ENCODE peak calls at places on chromosomes 12 and 14, in six cellular contexts. One of them, this sample, is unnamed.

GRCh38 chr12:3252416-3252815 is 175.2 kb downstream of the TSPAN9 start:
- DNase-seq in HepG2: no peak
- DNase-seq in A549: no peak
- DNase-seq in endothelial cell of umbilical vein: no peak
- DNase-seq in GM12878: no peak
- DNase-seq in K562: no peak
- DNase-seq in this sample: no peak

GRCh38 chr12:88782357-88782756 is 202.1 kb upstream of the KITLG start:
- DNase-seq in A549: no peak
- DNase-seq in endothelial cell of umbilical vein: peak; percentile 21
- DNase-seq in GM12878: no peak
- DNase-seq in HepG2: no peak
- DNase-seq in K562: no peak
- DNase-seq in this sample: no peak

GRCh38 chr14:102363182-102363952 is 626 bp downstream of the TECPR2 start:
- DNase-seq in A549: peak; percentile 23
- DNase-seq in endothelial cell of umbilical vein: peak; percentile 56
- DNase-seq in HepG2: no peak
- DNase-seq in K562: peak; percentile 58
- DNase-seq in GM12878: no peak
- DNase-seq in this sample: peak; percentile 44

GRCh38 chr14:102320033-102320660 is 601 bp downstream of the ZNF839 start:
- DNase-seq in endothelial cell of umbilical vein: peak; percentile 57
- DNase-seq in A549: peak; percentile 36
- DNase-seq in GM12878: no peak
- DNase-seq in HepG2: no peak
- DNase-seq in K562: peak; percentile 63
- DNase-seq in this sample: peak; percentile 57

GRCh38 chr12:63989301-63989845 is 144.9 kb downstream of the SRGAP1 start:
- DNase-seq in HepG2: peak; percentile 55
- DNase-seq in GM12878: no peak
- DNase-seq in endothelial cell of umbilical vein: peak; percentile 47
- DNase-seq in A549: no peak
- DNase-seq in K562: no peak
- DNase-seq in this sample: no peak

GRCh38 chr12:2374092-2374740 is 321.4 kb downstream of the CACNA1C start:
- DNase-seq in K562: no peak
- DNase-seq in GM12878: no peak
- DNase-seq in A549: no peak
- DNase-seq in HepG2: no peak
- DNase-seq in endothelial cell of umbilical vein: no peak
- DNase-seq in this sample: no peak

GRCh38 chr14:83887871-83888270 is 1642.1 kb upstream of the FLRT2 start:
- DNase-seq in A549: no peak
- DNase-seq in HepG2: no peak
- DNase-seq in K562: no peak
- DNase-seq in GM12878: no peak
- DNase-seq in endothelial cell of umbilical vein: no peak
- DNase-seq in this sample: no peak

GRCh38 chr12:112375105-112375504 is 7.1 kb downstream of the HECTD4 start:
- DNase-seq in GM12878: no peak
- DNase-seq in K562: no peak
- DNase-seq in A549: no peak
- DNase-seq in HepG2: peak; percentile 21
- DNase-seq in endothelial cell of umbilical vein: no peak
- DNase-seq in this sample: no peak

GRCh38 chr12:124709722-124710656 is 142.6 kb upstream of the NCOR2 start:
- DNase-seq in endothelial cell of umbilical vein: no peak
- DNase-seq in HepG2: no peak
- DNase-seq in A549: no peak
- DNase-seq in GM12878: no peak
- DNase-seq in K562: no peak
- DNase-seq in this sample: no peak

GRCh38 chr12:124704619-124705018 is 137.2 kb upstream of the NCOR2 start:
- DNase-seq in A549: no peak
- DNase-seq in GM12878: no peak
- DNase-seq in endothelial cell of umbilical vein: no peak
- DNase-seq in K562: no peak
- DNase-seq in HepG2: no peak
- DNase-seq in this sample: no peak

GRCh38 chr12:124702736-124703135 is 135.3 kb upstream of the NCOR2 start:
- DNase-seq in K562: no peak
- DNase-seq in A549: no peak
- DNase-seq in endothelial cell of umbilical vein: no peak
- DNase-seq in HepG2: no peak
- DNase-seq in GM12878: no peak
- DNase-seq in this sample: no peak

GRCh38 chr12:124703852-124704251 is 136.4 kb upstream of the NCOR2 start:
- DNase-seq in endothelial cell of umbilical vein: no peak
- DNase-seq in GM12878: no peak
- DNase-seq in HepG2: peak; percentile 67
- DNase-seq in K562: no peak
- DNase-seq in A549: no peak
- DNase-seq in this sample: peak; percentile 75

DNA sequence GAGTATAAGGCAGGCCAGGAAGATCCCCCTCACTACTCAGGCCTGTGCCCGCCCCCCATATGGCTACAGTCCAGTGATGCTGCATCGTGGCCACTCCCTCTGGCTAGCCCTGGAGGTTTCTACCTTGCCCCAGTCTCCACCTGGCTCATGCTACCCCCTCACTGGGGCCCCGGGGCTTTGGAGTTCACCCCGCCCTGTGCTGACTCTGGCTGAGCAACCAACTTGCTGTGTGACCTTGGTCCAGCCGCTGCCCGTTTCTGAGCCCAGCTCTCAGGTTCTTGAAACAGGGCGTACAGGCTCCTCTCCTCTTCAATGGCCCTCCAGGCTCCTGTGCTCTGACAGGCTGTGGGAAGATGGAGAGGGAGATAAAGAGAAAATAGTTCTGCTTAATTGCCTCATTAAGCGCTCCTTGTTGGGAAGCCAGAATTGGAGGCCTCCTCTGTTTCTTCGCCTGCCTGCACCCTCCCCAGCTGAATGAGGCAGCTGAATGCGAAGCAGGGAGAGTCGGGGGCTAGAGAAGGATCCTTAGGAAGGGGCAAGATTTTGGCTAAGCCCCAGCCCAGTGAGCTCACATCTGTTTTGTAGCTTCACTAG is 138.2 kb upstream of the NCOR2 start:
- DNase-seq in endothelial cell of umbilical vein: no peak
- DNase-seq in HepG2: no peak
- DNase-seq in K562: no peak
- DNase-seq in A549: no peak
- DNase-seq in GM12878: no peak
- DNase-seq in this sample: no peak
- TF ChIP-seq POLR2A in endothelial cell of umbilical vein: no peak
- TF ChIP-seq POLR2A in HepG2: no peak
- TF ChIP-seq POLR2A in K562: no peak
- TF ChIP-seq POLR2A in A549: no peak
- TF ChIP-seq POLR2A in GM12878: no peak
- TF ChIP-seq POLR2A in this sample: no peak

DNA sequence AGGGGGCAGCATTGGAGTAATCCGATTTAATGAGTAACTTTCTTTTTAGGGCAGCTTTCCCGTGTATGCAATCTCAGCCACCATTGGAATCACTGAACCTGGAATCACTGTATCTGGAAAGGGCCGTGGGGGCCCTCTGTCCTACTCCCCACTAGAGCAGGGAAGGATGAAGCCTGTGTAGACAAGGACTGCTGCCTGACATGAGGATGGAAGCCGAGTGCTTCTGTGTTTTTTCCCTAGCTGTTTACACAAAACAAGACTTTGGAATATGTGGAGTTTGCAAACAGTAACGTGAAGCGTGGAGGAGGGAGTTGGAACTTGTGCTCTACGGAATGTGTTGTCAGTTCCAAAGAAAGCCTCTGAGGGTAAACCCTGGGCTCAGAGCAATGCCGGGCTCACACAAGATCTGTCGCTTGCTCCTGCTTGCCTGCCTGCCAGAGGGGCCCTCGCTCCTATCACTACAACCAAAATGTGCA is 32.4 kb upstream of the HDAC7 start:
- DNase-seq in K562: no peak
- DNase-seq in HepG2: peak; percentile 72
- DNase-seq in A549: no peak
- DNase-seq in GM12878: no peak
- DNase-seq in endothelial cell of umbilical vein: no peak
- DNase-seq in this sample: no peak
- TF ChIP-seq MYC in K562: no peak
- TF ChIP-seq MYC in HepG2: peak; percentile 34
- TF ChIP-seq MYC in A549: no peak
- TF ChIP-seq MYC in GM12878: no peak
- TF ChIP-seq MYC in endothelial cell of umbilical vein: no peak
- TF ChIP-seq MYC in this sample: no peak

GRCh38 chr14:23362200-23362599 is 2.8 kb downstream of the EFS start:
- DNase-seq in endothelial cell of umbilical vein: no peak
- DNase-seq in K562: no peak
- DNase-seq in A549: no peak
- DNase-seq in HepG2: peak; percentile 36
- DNase-seq in GM12878: no peak
- DNase-seq in this sample: peak; percentile 16

GRCh38 chr14:23365353-23366162 is 586 bp upstream of the EFS start:
- DNase-seq in HepG2: no peak
- DNase-seq in endothelial cell of umbilical vein: no peak
- DNase-seq in A549: no peak
- DNase-seq in K562: peak; percentile 12
- DNase-seq in GM12878: no peak
- DNase-seq in this sample: no peak

GRCh38 chr14:23366163-23366921 is 1.4 kb upstream of the EFS start:
- DNase-seq in HepG2: no peak
- DNase-seq in K562: peak; percentile 39
- DNase-seq in endothelial cell of umbilical vein: no peak
- DNase-seq in GM12878: no peak
- DNase-seq in A549: no peak
- DNase-seq in this sample: no peak

GRCh38 chr14:23364604-23365352 is at the start of gene EFS:
- DNase-seq in K562: no peak
- DNase-seq in GM12878: no peak
- DNase-seq in A549: no peak
- DNase-seq in HepG2: no peak
- DNase-seq in endothelial cell of umbilical vein: no peak
- DNase-seq in this sample: no peak

GRCh38 chr14:23364164-23364571 is 804 bp downstream of the EFS start:
- DNase-seq in K562: peak; percentile 16
- DNase-seq in endothelial cell of umbilical vein: no peak
- DNase-seq in HepG2: no peak
- DNase-seq in GM12878: no peak
- DNase-seq in A549: no peak
- DNase-seq in this sample: no peak
- H3K4me3 ChIP-seq in K562: no peak overlapping the region
- H3K4me3 ChIP-seq in endothelial cell of umbilical vein: no peak overlapping the region
- H3K4me3 ChIP-seq in HepG2: no peak overlapping the region
- H3K4me3 ChIP-seq in GM12878: no peak overlapping the region
- H3K4me3 ChIP-seq in A549: no peak overlapping the region
- H3K4me3 ChIP-seq in this sample: no peak overlapping the region

DNA sequence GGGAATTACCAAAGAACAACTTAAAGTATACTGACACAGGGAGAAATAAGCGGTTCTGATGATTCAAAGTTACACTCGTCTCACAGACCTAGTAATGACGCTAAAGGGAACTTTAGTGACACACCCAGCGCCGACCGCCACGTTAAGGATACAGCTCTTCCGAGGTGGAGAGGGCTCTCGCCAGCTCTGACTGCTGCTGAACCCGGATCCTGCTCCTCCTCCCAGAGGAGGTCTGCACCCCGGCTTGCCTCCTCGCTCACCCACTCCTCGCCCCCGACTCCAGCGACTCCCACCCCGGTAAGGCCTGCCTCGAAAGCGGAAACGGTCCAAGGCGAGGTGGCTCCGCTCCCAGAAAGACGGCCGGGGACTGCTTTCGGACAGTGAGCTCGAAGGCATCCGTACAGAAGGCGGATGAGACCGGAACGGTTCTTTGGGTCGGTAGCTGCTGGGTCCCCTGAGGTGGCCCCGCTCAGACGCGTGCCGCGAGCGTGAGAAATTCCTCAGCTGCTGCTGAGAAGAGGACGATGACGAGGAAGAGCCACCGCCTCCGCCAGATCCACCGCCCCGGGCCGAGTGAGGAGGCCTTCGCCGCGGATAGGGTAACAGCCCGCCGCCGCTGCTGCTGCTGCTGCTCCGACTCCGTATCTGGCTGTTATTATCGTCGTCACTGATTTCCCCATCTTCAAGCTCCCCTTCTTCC is 637 bp downstream of the ZFC3H1 start:
- DNase-seq in K562: peak; percentile 38
- DNase-seq in HepG2: peak; percentile 22
- DNase-seq in endothelial cell of umbilical vein: peak; percentile 67
- DNase-seq in A549: peak; percentile 43
- DNase-seq in GM12878: no peak
- DNase-seq in this sample: peak; percentile 78
- TF ChIP-seq POLR2A in K562: no peak
- TF ChIP-seq POLR2A in HepG2: no peak
- TF ChIP-seq POLR2A in endothelial cell of umbilical vein: no peak
- TF ChIP-seq POLR2A in A549: no peak
- TF ChIP-seq POLR2A in GM12878: peak; percentile 68
- TF ChIP-seq POLR2A in this sample: no peak

DNA sequence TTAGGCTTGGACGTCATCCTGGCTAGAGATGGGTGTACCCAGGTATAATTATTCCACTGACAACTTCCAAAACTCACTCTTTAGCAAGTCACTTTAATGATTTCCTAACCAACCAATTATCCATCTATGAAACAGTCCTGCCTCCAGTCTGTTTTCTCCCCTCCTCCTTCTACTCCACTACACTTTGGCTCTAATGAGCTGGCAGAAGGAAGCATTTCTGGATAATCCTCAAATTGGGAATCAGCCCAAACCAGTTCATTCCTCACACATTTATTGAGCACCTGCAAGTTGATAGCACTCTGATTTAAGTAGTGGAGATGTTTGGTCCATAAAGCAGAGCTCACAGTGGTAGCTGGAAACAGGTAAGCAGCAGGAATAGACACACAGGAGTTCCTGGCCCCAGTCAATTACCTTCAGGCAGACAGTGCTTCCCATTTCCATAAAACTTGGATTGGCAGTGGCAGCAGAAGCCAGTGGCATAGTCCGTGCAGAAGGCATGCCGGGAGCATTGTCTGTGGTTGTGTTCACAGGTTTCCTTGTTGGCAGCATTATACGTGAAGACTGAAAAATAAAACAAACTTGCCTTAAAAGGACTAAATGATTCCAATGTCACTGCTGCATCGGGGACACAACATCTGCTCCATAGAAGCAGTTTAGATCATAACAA is 26.4 kb downstream of the NID2 start:
- DNase-seq in endothelial cell of umbilical vein: no peak
- DNase-seq in HepG2: no peak
- DNase-seq in A549: no peak
- DNase-seq in GM12878: no peak
- DNase-seq in K562: no peak
- DNase-seq in this sample: no peak
- TF ChIP-seq MYC in endothelial cell of umbilical vein: no peak
- TF ChIP-seq MYC in HepG2: no peak
- TF ChIP-seq MYC in A549: no peak
- TF ChIP-seq MYC in GM12878: no peak
- TF ChIP-seq MYC in K562: no peak
- TF ChIP-seq MYC in this sample: no peak